ENCODE peak calls at places on chromosomes 3 and 15, in five cellular contexts. One of them, this sample, is unnamed.

GRCh38 chr3:106341090-106341489 is 472.3 kb upstream of the CBLB start:
- DNase-seq in T-helper 2 cell: no peak
- DNase-seq in HS-5: no peak
- DNase-seq in CD8-positive, alpha-beta T cell: no peak
- DNase-seq in small intestine: no peak
- DNase-seq in this sample: peak; percentile 36

GRCh38 chr15:39691229-39691628 is 91.4 kb downstream of the FSIP1 start:
- DNase-seq in small intestine: no peak
- DNase-seq in CD8-positive, alpha-beta T cell: no peak
- DNase-seq in HS-5: no peak
- DNase-seq in T-helper 2 cell: no peak
- DNase-seq in this sample: peak; percentile 14

GRCh38 chr3:101303089-101303731 is 17.2 kb downstream of the IMPG2 start:
- DNase-seq in small intestine: peak; percentile 9
- DNase-seq in CD8-positive, alpha-beta T cell: no peak
- DNase-seq in T-helper 2 cell: peak; percentile 22
- DNase-seq in HS-5: no peak
- DNase-seq in this sample: no peak

GRCh38 chr15:99149366-99149765 is 44.5 kb downstream of the SYNM start:
- DNase-seq in CD8-positive, alpha-beta T cell: no peak
- DNase-seq in HS-5: no peak
- DNase-seq in small intestine: no peak
- DNase-seq in T-helper 2 cell: no peak
- DNase-seq in this sample: no peak

GRCh38 chr3:126056681-126057546 is 27.0 kb downstream of the SLC41A3 start:
- DNase-seq in T-helper 2 cell: no peak
- DNase-seq in CD8-positive, alpha-beta T cell: no peak
- DNase-seq in small intestine: peak; percentile 92
- DNase-seq in HS-5: no peak
- DNase-seq in this sample: no peak

GRCh38 chr3:69016102-69016501 is 2.6 kb upstream of the EOGT start:
- DNase-seq in CD8-positive, alpha-beta T cell: no peak
- DNase-seq in small intestine: no peak
- DNase-seq in T-helper 2 cell: no peak
- DNase-seq in HS-5: no peak
- DNase-seq in this sample: no peak

GRCh38 chr3:82080792-82081191 is 319.3 kb upstream of the GBE1 start:
- DNase-seq in HS-5: no peak
- DNase-seq in T-helper 2 cell: no peak
- DNase-seq in small intestine: no peak
- DNase-seq in CD8-positive, alpha-beta T cell: no peak
- DNase-seq in this sample: no peak

GRCh38 chr15:68783226-68784054 is 37.3 kb downstream of the ANP32A start:
- DNase-seq in small intestine: peak; percentile 55
- DNase-seq in HS-5: no peak
- DNase-seq in T-helper 2 cell: peak; percentile 59
- DNase-seq in CD8-positive, alpha-beta T cell: peak; percentile 49
- DNase-seq in this sample: no peak

GRCh38 chr15:65981837-65982696 is 112.8 kb downstream of the RAB11A start:
- DNase-seq in T-helper 2 cell: peak; percentile 53
- DNase-seq in CD8-positive, alpha-beta T cell: peak; percentile 70
- DNase-seq in HS-5: no peak
- DNase-seq in small intestine: peak; percentile 48
- DNase-seq in this sample: no peak

GRCh38 chr3:13708871-13709595 is 160.1 kb downstream of the FBLN2 start:
- DNase-seq in T-helper 2 cell: no peak
- DNase-seq in HS-5: no peak
- DNase-seq in small intestine: no peak
- DNase-seq in CD8-positive, alpha-beta T cell: no peak
- DNase-seq in this sample: no peak

GRCh38 chr3:192170031-192170430 is 557.3 kb downstream of the FGF12 start:
- DNase-seq in CD8-positive, alpha-beta T cell: no peak
- DNase-seq in HS-5: no peak
- DNase-seq in small intestine: no peak
- DNase-seq in T-helper 2 cell: no peak
- DNase-seq in this sample: no peak

GRCh38 chr3:162141232-162141631 is 644.6 kb downstream of the OTOL1 start:
- DNase-seq in small intestine: no peak
- DNase-seq in T-helper 2 cell: no peak
- DNase-seq in HS-5: peak; percentile 69
- DNase-seq in CD8-positive, alpha-beta T cell: no peak
- DNase-seq in this sample: peak; percentile 60

GRCh38 chr15:75809986-75810750 is 33.1 kb upstream of the UBE2Q2 start:
- DNase-seq in small intestine: peak; percentile 47
- DNase-seq in HS-5: peak; percentile 14
- DNase-seq in T-helper 2 cell: no peak
- DNase-seq in CD8-positive, alpha-beta T cell: no peak
- DNase-seq in this sample: no peak

GRCh38 chr3:125132815-125133214 is 77.0 kb upstream of the HEG1 start:
- DNase-seq in T-helper 2 cell: no peak
- DNase-seq in small intestine: no peak
- DNase-seq in HS-5: no peak
- DNase-seq in CD8-positive, alpha-beta T cell: no peak
- DNase-seq in this sample: no peak

GRCh38 chr3:83193526-83193925 is 1432.1 kb upstream of the GBE1 start:
- DNase-seq in CD8-positive, alpha-beta T cell: no peak
- DNase-seq in HS-5: peak; percentile 57
- DNase-seq in small intestine: no peak
- DNase-seq in T-helper 2 cell: no peak
- DNase-seq in this sample: no peak